ENCODE peak calls at places on chromosomes 13 and 19, in six cellular contexts. F is HCT116, O is H1, T is GM12878, W is HepG2, V is SK-N-SH. N is an unnamed sample.
A peak's percentile ranks its signal among the peaks of the same experiment; 100 is the strongest.

GRCh38 chr19:36032251-36033104 is at the start of gene CLIP3:
- DNase-seq in F (no peak), O (peak; percentile 90), T (no peak), W (no peak), V (peak; percentile 100), N (no peak)

GRCh38 chr13:45416521-45417125 is 1.6 kb downstream of the SLC25A30 start:
- DNase-seq in F (no peak), O (no peak), T (no peak), W (no peak), V (no peak), N (no peak)

GRCh38 chr19:18839465-18840287 is 7.9 kb downstream of the UPF1 start:
- DNase-seq in F (no peak), O (no peak), T (no peak), W (peak; percentile 87), V (no peak), N (no peak)

GRCh38 chr13:27573265-27573664 is 47.1 kb downstream of the LNX2 start:
- DNase-seq in F (no peak), O (no peak), T (no peak), W (peak; percentile 46), V (no peak), N (no peak)

GRCh38 chr19:782195-783043 is 14.8 kb upstream of the PTBP1 start:
- DNase-seq in F (no peak), O (peak; percentile 80), T (no peak), W (peak; percentile 89), V (no peak), N (peak; percentile 86)

GRCh38 chr13:30847697-30848307 is 58.3 kb upstream of the MEDAG start:
- DNase-seq in F (no peak), O (no peak), T (peak; percentile 40), W (no peak), V (no peak), N (no peak)

GRCh38 chr13:71278512-71278911 is 588.5 kb downstream of the DACH1 start:
- DNase-seq in F (no peak), O (no peak), T (no peak), W (no peak), V (no peak), N (no peak)

GRCh38 chr19:15702590-15702930 is 25.3 kb upstream of the OR10H2 start:
- DNase-seq in F (peak; percentile 16), O (no peak), T (no peak), W (peak; percentile 83), V (peak; percentile 31), N (peak; percentile 51)

GRCh38 chr13:59266478-59267063 is 897.2 kb downstream of the DIAPH3 start:
- DNase-seq in F (no peak), O (no peak), T (no peak), W (no peak), V (no peak), N (no peak)

GRCh38 chr19:30695171-30695875 is 323.1 kb downstream of the ZNF536 start:
- DNase-seq in F (no peak), O (peak; percentile 72), T (no peak), W (no peak), V (no peak), N (no peak)

DNA sequence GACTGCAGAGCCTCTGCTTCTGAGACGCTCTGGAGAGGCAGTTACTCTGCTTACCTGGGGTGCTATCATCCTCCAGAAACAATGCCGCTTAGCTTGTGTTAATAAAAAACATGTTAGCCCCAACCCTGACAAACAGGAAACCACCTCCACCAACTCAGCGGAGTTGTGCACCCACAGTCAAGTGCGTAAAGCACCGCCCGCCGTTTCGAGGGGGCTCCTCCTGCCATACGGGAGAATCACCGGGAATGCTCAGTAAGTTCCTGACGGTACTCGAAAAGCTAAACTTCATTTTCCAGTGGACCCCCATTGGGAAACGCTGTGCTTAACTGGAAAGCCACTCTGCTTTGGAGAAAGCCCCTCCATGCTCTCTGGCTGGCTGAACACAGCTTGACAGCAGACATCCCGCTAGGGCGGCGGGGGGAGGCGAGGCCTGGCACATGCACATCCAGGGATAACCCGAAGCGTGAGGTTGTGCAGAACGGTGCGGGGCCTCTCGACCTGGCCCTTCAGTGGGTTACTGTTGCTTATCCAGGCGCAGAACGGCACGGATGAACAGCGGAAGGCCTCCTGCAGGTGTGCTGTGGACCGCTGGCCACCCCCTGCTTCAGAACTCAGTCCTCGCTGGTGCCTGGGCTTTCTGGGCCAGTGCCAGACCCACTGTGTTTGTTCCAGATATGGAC is 17.1 kb downstream of the GAS6 start:
- DNase-seq in F (no peak), O (no peak), T (no peak), W (no peak), V (no peak), N (no peak)
- TF ChIP-seq JUND in F (no peak), O (no peak), T (no peak), W (no peak), V (no peak), N (no peak)

GRCh38 chr13:75877092-75877491 is 241.0 kb downstream of the LMO7 start:
- DNase-seq in F (no peak), O (no peak), T (no peak), W (no peak), V (no peak), N (no peak)

GRCh38 chr13:75875450-75875849 is 239.3 kb downstream of the LMO7 start:
- DNase-seq in F (no peak), O (no peak), T (no peak), W (no peak), V (no peak), N (no peak)

GRCh38 chr13:75873499-75873898 is 237.4 kb downstream of the LMO7 start:
- DNase-seq in F (no peak), O (no peak), T (no peak), W (no peak), V (no peak), N (no peak)

GRCh38 chr13:75879656-75880055 is 243.5 kb downstream of the LMO7 start:
- DNase-seq in F (no peak), O (no peak), T (no peak), W (no peak), V (no peak), N (no peak)

GRCh38 chr13:75876371-75877050 is 240.4 kb downstream of the LMO7 start:
- DNase-seq in F (peak; percentile 60), O (peak; percentile 70), T (peak; percentile 23), W (peak; percentile 46), V (peak; percentile 55), N (peak; percentile 19)
- TF ChIP-seq JUND in F (no peak), O (no peak), T (no peak), W (no peak), V (no peak), N (no peak)

DNA sequence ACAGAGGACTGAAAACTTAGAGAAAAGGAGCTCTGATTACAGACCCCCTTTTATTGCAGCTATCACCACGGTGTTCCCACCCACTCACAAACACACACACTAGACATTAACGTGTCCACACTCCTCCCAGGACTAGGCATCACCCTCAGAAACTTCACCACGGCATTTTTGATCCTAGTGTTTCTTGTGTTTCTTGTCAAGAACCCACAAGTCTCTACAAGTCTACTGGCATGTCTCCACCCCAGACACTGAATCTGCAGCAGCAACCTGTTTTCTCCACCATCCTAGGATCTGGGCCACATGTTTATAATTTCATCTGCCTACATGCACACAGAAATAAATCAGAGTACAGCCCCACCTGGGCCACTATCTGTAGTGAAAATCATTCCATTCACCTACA is 4.3 kb downstream of the ZNF486 start:
- DNase-seq in F (no peak), O (no peak), T (no peak), W (no peak), V (no peak), N (no peak)
- TF ChIP-seq JUND in F (no peak), O (no peak), T (no peak), W (no peak), V (no peak), N (no peak)

GRCh38 chr13:99468971-99469545 is 32.2 kb upstream of the TM9SF2 start:
- DNase-seq in F (no peak), O (no peak), T (no peak), W (no peak), V (no peak), N (no peak)
- TF ChIP-seq JUND in F (no peak), O (no peak), T (no peak), W (no peak), V (no peak), N (no peak)

N was measured in T47D.